ENCODE peak calls at places on chromosomes 11 and 22, in nine cellular contexts. M is MM.1S; L is lung; A is HFFc6; K is endothelial cell of umbilical vein; Q is GM06990; I is CD4-positive, alpha-beta T cell; P is endodermal cell; U is ovary. R is an unnamed sample.

GRCh38 chr11:98940913-98941312 is 79.8 kb upstream of the CNTN5 start:
- DNase-seq in M (no peak), L (no peak), A (no peak), K (no peak), Q (no peak), I (no peak), P (peak), U (no peak), R (no peak)

GRCh38 chr22:50303848-50304527 is 3.5 kb downstream of the PLXNB2 start:
- DNase-seq in M (no peak), L (peak), A (peak), K (no peak), Q (no peak), I (no peak), P (peak), U (no peak), R (peak)

GRCh38 chr11:61477734-61478148 is 30.8 kb upstream of the LRRC10B start:
- DNase-seq in M (peak), L (peak), A (no peak), K (peak), Q (peak), I (peak), P (peak), U (peak), R (peak)

GRCh38 chr11:33724644-33725035 is 11.6 kb downstream of the CD59 start:
- DNase-seq in M (no peak), L (no peak), A (peak), K (peak), Q (no peak), I (no peak), P (no peak), U (no peak), R (peak)

GRCh38 chr11:62604460-62605130 is 2.9 kb upstream of the MTA2 start:
- DNase-seq in M (no peak), L (no peak), A (no peak), K (no peak), Q (no peak), I (no peak), P (peak), U (no peak), R (no peak)

GRCh38 chr11:115933564-115933963 is 429.3 kb upstream of the CADM1 start:
- DNase-seq in M (no peak), L (no peak), A (no peak), K (no peak), Q (no peak), I (no peak), P (no peak), U (no peak), R (peak)

GRCh38 chr11:68214173-68215086 is 1.3 kb upstream of the KMT5B start:
- DNase-seq in M (no peak), L (no peak), A (no peak), K (peak), Q (no peak), I (no peak), P (peak), U (peak), R (no peak)

GRCh38 chr22:46229701-46230100 is 20.4 kb downstream of the CDPF1 start:
- DNase-seq in M (no peak), L (no peak), A (peak), K (no peak), Q (no peak), I (no peak), P (no peak), U (no peak), R (no peak)

GRCh38 chr22:39994566-39995345 is at the start of gene FAM83F:
- DNase-seq in M (no peak), L (no peak), A (no peak), K (no peak), Q (no peak), I (peak), P (peak), U (no peak), R (peak)

DNA sequence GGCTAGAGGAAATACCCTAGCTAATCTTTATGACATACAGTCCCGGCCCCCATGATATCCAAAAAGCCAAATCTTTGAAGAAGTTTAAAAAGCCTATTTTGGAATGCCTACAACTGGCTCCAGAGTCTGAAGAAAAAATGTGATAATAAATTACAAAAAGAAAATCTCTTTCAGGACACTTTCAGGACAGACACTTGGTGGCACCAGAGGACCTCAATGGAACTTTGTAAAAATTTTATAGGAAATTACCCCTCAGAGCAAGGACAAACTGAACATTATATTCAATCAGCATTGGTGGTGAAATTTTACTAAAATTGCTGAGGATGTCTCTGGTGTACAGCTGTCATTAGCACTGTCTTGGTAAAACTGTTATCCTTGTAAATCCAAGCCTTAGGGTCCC is 81.0 kb downstream of the CCDC73 start:
- DNase-seq in M (no peak), L (no peak), A (no peak), K (no peak), Q (no peak), I (no peak), P (no peak), U (no peak), R (no peak)
- TF ChIP-seq CTCF in M (peak), L (no peak), A (peak), K (no peak), Q (peak), I (no peak), P (peak), U (no peak), R (peak)

DNA sequence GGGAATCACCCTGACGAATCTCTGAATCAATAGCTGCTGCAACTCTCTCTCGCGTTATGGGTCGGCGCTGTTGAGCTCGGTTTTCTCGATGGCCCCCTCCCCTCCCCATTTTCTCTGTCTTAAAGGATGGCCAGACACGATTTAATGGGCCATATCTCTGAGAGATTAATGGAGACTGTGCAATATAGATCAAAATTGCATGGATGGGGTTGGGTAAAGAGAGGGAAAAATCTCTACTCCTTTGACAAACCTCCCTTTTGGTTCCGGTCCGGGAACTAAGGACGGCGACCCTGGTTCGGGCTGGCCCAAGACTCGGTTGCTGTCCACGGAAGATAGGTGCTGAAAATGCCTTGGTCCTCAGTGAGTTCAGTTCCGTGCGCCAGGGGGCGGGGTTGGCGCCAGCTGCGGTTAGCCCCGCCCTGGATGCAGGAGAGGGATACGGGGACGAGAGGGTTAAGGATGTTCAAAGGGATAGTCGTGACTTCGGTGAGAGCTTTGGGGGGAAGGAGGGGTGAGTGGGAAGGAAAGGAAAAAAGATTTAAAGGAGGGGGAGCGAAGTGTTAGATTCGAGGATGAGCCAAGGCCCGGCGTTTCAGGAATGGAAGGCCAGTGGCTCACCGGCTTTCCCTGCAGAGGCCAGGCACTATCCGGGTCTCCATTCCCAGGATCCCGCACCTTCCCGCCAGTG is 103.6 kb upstream of the HSD17B12 start:
- DNase-seq in M (peak), L (no peak), A (peak), K (peak), Q (no peak), I (no peak), P (peak), U (peak), R (peak)
- TF ChIP-seq CTCF in M (peak), L (no peak), A (peak), K (peak), Q (peak), I (no peak), P (peak), U (no peak), R (no peak)

GRCh38 chr11:10474551-10474950 is 19.5 kb downstream of the AMPD3 start:
- DNase-seq in M (no peak), L (no peak), A (no peak), K (no peak), Q (no peak), I (no peak), P (no peak), U (no peak), R (no peak)
- TF ChIP-seq CTCF in M (no peak), L (no peak), A (no peak), K (no peak), Q (no peak), I (no peak), P (no peak), U (no peak), R (no peak)

GRCh38 chr11:134578807-134579708 is 167.0 kb upstream of the B3GAT1 start:
- DNase-seq in M (no peak), L (peak), A (no peak), K (no peak), Q (no peak), I (no peak), P (peak), U (no peak), R (no peak)
- TF ChIP-seq CTCF in M (no peak), L (no peak), A (no peak), K (no peak), Q (peak), I (no peak), P (peak), U (no peak), R (no peak)

GRCh38 chr11:1421291-1421690 is 31.6 kb downstream of the BRSK2 start:
- DNase-seq in M (no peak), L (no peak), A (no peak), K (no peak), Q (no peak), I (no peak), P (no peak), U (no peak), R (no peak)

GRCh38 chr11:1419811-1420210 is 30.1 kb downstream of the BRSK2 start:
- DNase-seq in M (no peak), L (no peak), A (no peak), K (no peak), Q (no peak), I (no peak), P (no peak), U (no peak), R (no peak)

GRCh38 chr11:1425006-1425405 is 35.3 kb downstream of the BRSK2 start:
- DNase-seq in M (no peak), L (no peak), A (no peak), K (no peak), Q (no peak), I (no peak), P (no peak), U (no peak), R (no peak)

GRCh38 chr11:1422981-1423380 is 33.2 kb downstream of the BRSK2 start:
- DNase-seq in M (no peak), L (no peak), A (no peak), K (no peak), Q (no peak), I (no peak), P (no peak), U (no peak), R (no peak)

GRCh38 chr11:1422481-1422880 is 32.7 kb downstream of the BRSK2 start:
- DNase-seq in M (no peak), L (no peak), A (no peak), K (no peak), Q (no peak), I (no peak), P (peak), U (no peak), R (no peak)
- TF ChIP-seq CTCF in M (no peak), L (no peak), A (no peak), K (no peak), Q (no peak), I (no peak), P (peak), U (no peak), R (no peak)

DNA sequence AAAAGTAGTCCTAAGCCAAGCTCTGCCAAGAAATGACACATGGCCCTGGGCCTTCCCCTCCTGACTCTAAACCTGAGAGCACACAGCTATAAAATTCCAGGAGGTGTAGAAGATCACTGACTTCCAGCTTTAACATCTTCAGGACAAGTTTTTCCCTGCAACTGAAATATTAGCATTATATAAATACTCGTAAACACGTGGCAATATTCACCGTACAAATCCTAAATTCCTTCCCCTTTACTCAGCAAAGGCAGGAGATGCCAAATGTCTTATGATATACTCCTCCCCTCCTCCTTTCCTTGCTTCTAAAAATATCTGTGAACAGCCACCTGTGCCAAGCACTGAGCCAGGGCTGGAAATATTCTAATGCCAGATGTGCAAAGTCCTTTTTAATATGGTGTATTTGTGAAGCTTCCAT is 194.0 kb downstream of the LARGE1 start:
- DNase-seq in M (no peak), L (no peak), A (peak), K (no peak), Q (no peak), I (no peak), P (no peak), U (no peak), R (no peak)
- TF ChIP-seq CTCF in M (no peak), L (no peak), A (no peak), K (no peak), Q (no peak), I (no peak), P (no peak), U (no peak), R (no peak)

DNA sequence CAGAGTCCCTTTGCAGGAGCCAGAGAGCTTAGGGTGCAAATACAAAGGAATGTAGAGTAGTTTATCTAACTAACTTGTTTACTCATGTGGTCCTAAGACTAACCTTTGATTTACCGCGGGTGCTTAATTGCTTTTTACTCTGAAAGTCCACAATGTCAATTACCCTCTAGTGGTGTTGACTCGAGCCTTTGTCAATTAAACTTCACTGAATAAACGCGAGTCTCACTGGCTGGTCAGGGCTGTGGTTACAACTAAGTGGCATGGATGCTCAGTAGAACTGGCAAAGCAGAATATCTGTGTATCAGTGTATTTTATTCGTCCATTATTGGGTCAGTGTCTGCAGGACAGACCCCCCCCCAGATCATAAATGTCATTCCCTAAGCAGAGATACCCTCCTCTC is 181.7 kb downstream of the OR4C45 start:
- DNase-seq in M (no peak), L (no peak), A (no peak), K (no peak), Q (no peak), I (no peak), P (no peak), U (no peak), R (no peak)
- TF ChIP-seq CTCF in M (no peak), L (no peak), A (no peak), K (no peak), Q (no peak), I (no peak), P (no peak), U (no peak), R (no peak)

DNA sequence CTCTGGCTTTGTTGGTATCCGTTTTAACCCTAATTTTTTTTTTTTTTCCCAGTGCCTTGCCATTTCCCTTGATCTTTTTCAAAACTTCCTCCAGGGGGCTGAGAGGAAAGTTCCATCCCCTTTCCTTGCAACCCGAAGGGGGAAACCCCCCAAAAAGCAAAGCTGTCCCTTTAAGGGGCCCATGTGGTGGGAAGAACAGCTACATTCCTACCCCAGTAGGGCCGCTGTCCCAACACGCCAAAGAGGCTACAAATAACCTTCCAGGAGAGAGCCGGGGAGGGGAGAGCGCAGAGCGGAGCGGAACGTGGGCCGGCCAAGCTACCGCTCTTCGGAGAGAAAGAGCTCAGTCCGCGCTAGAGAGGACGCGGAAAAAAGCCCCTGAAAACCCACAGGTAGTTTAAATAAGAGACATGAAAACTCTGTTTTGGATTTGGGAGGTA is 1.7 kb downstream of the LRP4 start:
- DNase-seq in M (no peak), L (no peak), A (peak), K (peak), Q (no peak), I (no peak), P (peak), U (peak), R (peak)
- TF ChIP-seq CTCF in M (no peak), L (no peak), A (peak), K (peak), Q (no peak), I (no peak), P (peak), U (no peak), R (no peak)

GRCh38 chr11:108496643-108497256 is 1.4 kb downstream of the POGLUT3 start:
- DNase-seq in M (no peak), L (no peak), A (no peak), K (no peak), Q (no peak), I (no peak), P (no peak), U (no peak), R (no peak)

GRCh38 chr11:108497317-108498045 is 703 bp downstream of the POGLUT3 start:
- DNase-seq in M (peak), L (peak), A (peak), K (peak), Q (peak), I (peak), P (peak), U (peak), R (peak)

GRCh38 chr11:108500169-108500568 is 2.0 kb upstream of the POGLUT3 start:
- DNase-seq in M (no peak), L (no peak), A (no peak), K (no peak), Q (no peak), I (no peak), P (no peak), U (no peak), R (no peak)

GRCh38 chr11:108498816-108499408 is 728 bp upstream of the POGLUT3 start:
- DNase-seq in M (no peak), L (no peak), A (no peak), K (no peak), Q (no peak), I (no peak), P (peak), U (peak), R (no peak)

GRCh38 chr11:108498046-108498815 is at the start of gene POGLUT3:
- DNase-seq in M (peak), L (peak), A (peak), K (peak), Q (peak), I (peak), P (peak), U (peak), R (peak)
- TF ChIP-seq CTCF in M (no peak), L (no peak), A (no peak), K (peak), Q (no peak), I (no peak), P (peak), U (peak), R (no peak)

R was measured in thyroid gland.